ENCODE peak calls at places on chromosomes 12 and 14, in four cellular contexts. U, G, I and T are unnamed samples.

GRCh38 chr12:113070117-113070906 is 13.8 kb downstream of the DTX1 start:
- DNase-seq in I (no peak), U (no peak), G (peak; percentile 70), T (no peak)

GRCh38 chr12:64826234-64826633 is 1.8 kb downstream of the TBC1D30 start:
- DNase-seq in G (peak; percentile 53), U (peak; percentile 25), I (peak; percentile 79), T (no peak)

GRCh38 chr12:128008341-128008740 is 258.6 kb upstream of the TMEM132C start:
- DNase-seq in G (no peak), U (peak; percentile 13), I (no peak), T (no peak)

GRCh38 chr12:9745191-9745590 is 12.3 kb upstream of the CLECL1 start:
- DNase-seq in U (peak; percentile 4), I (no peak), G (no peak), T (no peak)

GRCh38 chr14:103716091-103716801 is 636 bp downstream of the ZFYVE21 start:
- DNase-seq in G (no peak), I (no peak), U (peak; percentile 29), T (no peak)

GRCh38 chr14:101791919-101792572 is 30.5 kb downstream of the PPP2R5C start:
- DNase-seq in I (no peak), G (no peak), U (peak; percentile 58), T (no peak)

GRCh38 chr12:93441111-93441616 is 583 bp downstream of the UBE2N start:
- DNase-seq in G (peak; percentile 23), U (no peak), I (peak; percentile 37), T (no peak)

GRCh38 chr14:92503756-92504491 is 9.7 kb upstream of the RIN3 start:
- DNase-seq in U (peak; percentile 79), G (no peak), I (no peak), T (peak; percentile 11)

GRCh38 chr14:56608682-56609081 is 29.1 kb downstream of the TMEM260 start:
- DNase-seq in G (no peak), I (no peak), U (peak; percentile 1), T (no peak)

GRCh38 chr12:5489760-5490432 is 58.0 kb downstream of the NTF3 start:
- DNase-seq in I (no peak), G (no peak), U (peak; percentile 61), T (no peak)

GRCh38 chr12:23891115-23891514 is 58.4 kb downstream of the SOX5 start:
- DNase-seq in U (no peak), G (no peak), I (no peak), T (no peak)

GRCh38 chr12:132453361-132454133 is 36.4 kb upstream of the FBRSL1 start:
- DNase-seq in U (peak; percentile 61), I (no peak), G (no peak), T (no peak)

GRCh38 chr12:51527872-51528271 is 63.2 kb upstream of the SCN8A start:
- DNase-seq in G (no peak), I (no peak), U (no peak), T (no peak)

GRCh38 chr12:67394600-67394999 is 125.4 kb downstream of the CAND1 start:
- DNase-seq in G (peak; percentile 63), U (peak; percentile 63), I (no peak), T (no peak)

GRCh38 chr14:99320105-99320572 is 48.1 kb upstream of the BCL11B start:
- DNase-seq in U (peak; percentile 24), G (no peak), I (peak; percentile 85), T (no peak)

GRCh38 chr12:82383930-82384513 is 25.7 kb downstream of the METTL25 start:
- DNase-seq in U (peak; percentile 39), I (no peak), G (no peak), T (no peak)

GRCh38 chr12:104263580-104264358 is 39.8 kb upstream of the EID3 start:
- DNase-seq in G (no peak), U (peak; percentile 95), I (no peak), T (no peak)

GRCh38 chr14:36756221-36756620 is 94.6 kb downstream of the PAX9 start:
- DNase-seq in U (no peak), G (no peak), I (no peak), T (no peak)

GRCh38 chr12:103257763-103258162 is 238.0 kb downstream of the C12orf42 start:
- DNase-seq in I (no peak), G (no peak), U (no peak), T (no peak)

GRCh38 chr12:121637231-121637914 is 11.0 kb downstream of the ORAI1 start:
- DNase-seq in U (no peak), I (no peak), G (no peak), T (no peak)

GRCh38 chr14:73478684-73479083 is 12.0 kb upstream of the RIOX1 start:
- DNase-seq in G (no peak), I (no peak), U (no peak), T (no peak)

GRCh38 chr12:42469355-42470006 is 120.1 kb downstream of the PRICKLE1 start:
- DNase-seq in I (no peak), U (no peak), G (no peak), T (no peak)

GRCh38 chr12:111429760-111430417 is 24.2 kb downstream of the SH2B3 start:
- DNase-seq in I (no peak), U (no peak), G (no peak), T (no peak)

GRCh38 chr12:50110762-50111416 is 1.1 kb upstream of the COX14 start:
- DNase-seq in I (peak; percentile 53), G (peak; percentile 75), U (peak; percentile 47), T (no peak)

GRCh38 chr14:101464984-101465794 is 96.1 kb upstream of the DIO3 start:
- DNase-seq in I (no peak), U (no peak), G (no peak), T (peak; percentile 7)

GRCh38 chr14:24273422-24273998 is 2.1 kb upstream of the RABGGTA start:
- DNase-seq in I (no peak), G (no peak), U (no peak), T (no peak)

GRCh38 chr14:59189281-59189821 is 884 bp downstream of the DAAM1 start:
- DNase-seq in U (no peak), I (peak; percentile 15), G (peak; percentile 21), T (no peak)

GRCh38 chr12:40336573-40337199 is 111.9 kb downstream of the LRRK2 start:
- DNase-seq in G (no peak), U (peak; percentile 21), I (no peak), T (no peak)

GRCh38 chr14:43754838-43755237 is 752.2 kb downstream of the FSCB start:
- DNase-seq in U (no peak), I (peak; percentile 12), G (no peak), T (no peak)

GRCh38 chr14:100717371-100717770 is 9.3 kb upstream of the DLK1 start:
- DNase-seq in I (no peak), U (no peak), G (no peak), T (no peak)

GRCh38 chr12:13000935-13001724 is 1.1 kb upstream of the HEBP1 start:
- DNase-seq in G (peak; percentile 40), I (peak; percentile 63), U (peak; percentile 48), T (no peak)

GRCh38 chr14:72515779-72516770 is 377.8 kb downstream of the DPF3 start:
- DNase-seq in I (no peak), G (peak; percentile 14), U (peak; percentile 44), T (no peak)

GRCh38 chr12:123696209-123696608 is 15.9 kb upstream of the ATP6V0A2 start:
- DNase-seq in I (no peak), G (no peak), U (no peak), T (no peak)

GRCh38 chr14:59123975-59124374 is 64.5 kb upstream of the DAAM1 start:
- DNase-seq in U (peak; percentile 40), G (no peak), I (no peak), T (no peak)

GRCh38 chr14:20748439-20748838 is 2.8 kb downstream of the EDDM3A start:
- DNase-seq in G (no peak), U (no peak), I (no peak), T (no peak)

GRCh38 chr12:82414926-82415325 is 56.6 kb downstream of the METTL25 start:
- DNase-seq in I (no peak), U (no peak), G (no peak), T (no peak)

GRCh38 chr12:8675471-8676083 is 13.0 kb upstream of the MFAP5 start:
- DNase-seq in I (no peak), G (no peak), U (no peak), T (no peak)

GRCh38 chr14:98633380-98633779 is 638.6 kb downstream of the BCL11B start:
- DNase-seq in U (no peak), I (no peak), G (no peak), T (no peak)

GRCh38 chr12:108214486-108214885 is 85.4 kb downstream of the WSCD2 start:
- DNase-seq in G (peak; percentile 27), I (peak; percentile 76), U (peak; percentile 16), T (no peak)

GRCh38 chr14:95265106-95266094 is 54.3 kb downstream of the CLMN start:
- DNase-seq in G (no peak), I (no peak), U (peak; percentile 94), T (no peak)

DNA sequence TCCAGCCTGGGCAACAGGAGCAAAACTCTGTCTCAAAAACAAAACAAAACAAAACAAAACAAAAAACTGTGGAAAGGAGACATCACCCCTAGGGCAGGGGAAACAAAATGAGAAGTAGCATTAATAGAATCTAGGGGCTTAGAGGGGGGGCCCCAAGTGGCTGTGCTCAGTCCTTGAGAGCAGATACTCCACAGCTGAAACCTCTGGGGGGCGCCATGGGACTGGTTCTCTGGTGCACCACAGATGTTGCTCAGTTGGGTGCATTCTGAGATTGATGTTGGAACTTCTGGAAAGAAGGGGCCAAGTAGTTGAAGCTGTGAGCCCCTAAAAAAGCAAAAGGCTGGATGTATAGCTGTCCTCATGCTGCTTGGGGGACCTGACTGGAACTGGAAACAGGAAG is 11.8 kb upstream of the SYNE2 start:
- DNase-seq in G (no peak), U (no peak), I (peak; percentile 75), T (no peak)
- TF ChIP-seq CTCF in G (peak; percentile 13), U (peak; percentile 9), I (peak; percentile 48), T (no peak)

GRCh38 chr12:3468329-3468728 is 22.7 kb upstream of the PRMT8 start:
- DNase-seq in G (no peak), U (no peak), I (no peak), T (no peak)
- TF ChIP-seq CTCF in G (no peak), U (no peak), I (no peak), T (no peak)

GRCh38 chr12:105427883-105428282 is 97.4 kb downstream of the C12orf75 start:
- DNase-seq in G (no peak), U (peak; percentile 30), I (no peak), T (no peak)
- TF ChIP-seq CTCF in G (no peak), U (peak; percentile 26), I (no peak), T (no peak)

DNA sequence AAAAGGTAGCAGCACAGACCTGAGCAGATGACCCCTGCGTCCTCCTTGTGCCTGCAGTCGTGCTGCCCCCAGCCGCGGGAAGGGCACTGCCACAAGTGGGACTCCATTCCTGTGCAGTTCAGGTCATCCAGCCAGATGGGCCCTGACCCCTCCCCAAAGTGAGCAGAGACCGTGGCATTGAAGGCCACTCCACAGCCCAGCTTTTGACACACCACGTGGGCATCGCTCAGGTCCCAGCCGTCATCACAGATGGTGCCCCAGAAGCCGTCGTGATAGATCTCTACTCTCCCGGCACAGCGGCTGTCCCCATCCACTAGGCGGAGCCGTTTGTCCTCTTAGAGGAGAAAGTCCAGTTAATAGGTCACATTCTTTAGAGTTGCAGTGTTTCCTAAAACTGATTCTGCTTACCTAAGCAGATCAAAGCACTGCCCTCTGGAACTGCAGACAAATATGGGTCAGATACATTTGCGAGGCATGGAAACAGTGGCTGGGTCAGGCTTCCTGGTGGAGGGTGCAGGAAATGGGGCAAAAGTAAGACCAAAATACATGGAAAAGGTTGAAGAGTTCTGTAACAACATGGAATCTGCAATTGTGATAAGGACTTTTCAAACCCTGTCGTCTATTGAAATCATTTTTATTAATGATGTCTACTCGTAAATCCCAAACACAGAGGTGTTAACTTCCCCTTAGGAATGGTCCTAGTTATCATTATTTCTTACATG is 69.4 kb downstream of the CD163L1 start:
- DNase-seq in U (peak; percentile 48), G (no peak), I (peak; percentile 77), T (no peak)
- TF ChIP-seq CTCF in U (peak; percentile 79), G (no peak), I (peak; percentile 56), T (no peak)